ENCODE peak calls at places on chromosomes 16 and 17, in five cellular contexts. D is HepG2, U is thyroid gland, S is A549, F is hepatocyte. P is an unnamed sample.

GRCh38 chr17:66960623-66961022 is 3.9 kb upstream of the CACNG4 start:
- DNase-seq in D (no peak), U (peak; percentile 83), S (no peak), F (no peak), P (no peak)

GRCh38 chr16:83356266-83356665 is 451.5 kb upstream of the HSBP1 start:
- DNase-seq in D (peak; percentile 56), U (peak; percentile 53), S (peak; percentile 55), F (peak; percentile 86), P (peak; percentile 70)

GRCh38 chr17:19016297-19016696 is 11.7 kb upstream of the FAM83G start:
- DNase-seq in D (no peak), U (no peak), S (no peak), F (no peak), P (peak; percentile 68)

GRCh38 chr17:37791434-37791833 is 46.6 kb upstream of the HNF1B start:
- DNase-seq in D (peak; percentile 45), U (no peak), S (peak; percentile 80), F (peak; percentile 23), P (no peak)

GRCh38 chr16:81679721-81680430 is 99.2 kb upstream of the PLCG2 start:
- DNase-seq in D (no peak), U (peak; percentile 69), S (no peak), F (no peak), P (no peak)

GRCh38 chr17:8152981-8153549 is 861 bp upstream of the PER1 start:
- DNase-seq in D (no peak), U (no peak), S (no peak), F (no peak), P (no peak)

GRCh38 chr16:53711390-53711789 is 7.4 kb downstream of the FTO start:
- DNase-seq in D (no peak), U (no peak), S (no peak), F (no peak), P (no peak)

GRCh38 chr17:8122923-8123694 is 797 bp downstream of the HES7 start:
- DNase-seq in D (no peak), U (peak; percentile 43), S (peak; percentile 52), F (peak; percentile 30), P (no peak)

GRCh38 chr16:57834936-57835335 is 32.6 kb upstream of the KIFC3 start:
- DNase-seq in D (no peak), U (no peak), S (peak; percentile 54), F (no peak), P (peak; percentile 87)

GRCh38 chr17:8025176-8025911 is 13.5 kb upstream of the ALOX15B start:
- DNase-seq in D (no peak), U (no peak), S (no peak), F (no peak), P (no peak)

GRCh38 chr17:72151565-72152391 is 31.0 kb downstream of the SOX9 start:
- DNase-seq in D (peak; percentile 97), U (peak; percentile 92), S (peak; percentile 98), F (peak; percentile 74), P (no peak)

GRCh38 chr17:17494499-17495447 is 1.4 kb downstream of the RASD1 start:
- DNase-seq in D (no peak), U (peak; percentile 63), S (no peak), F (peak; percentile 60), P (no peak)

GRCh38 chr16:25256821-25257503 is 683 bp downstream of the ZKSCAN2 start:
- DNase-seq in D (peak; percentile 40), U (peak; percentile 22), S (peak; percentile 22), F (peak; percentile 34), P (no peak)

GRCh38 chr17:17811381-17812210 is 25.2 kb downstream of the SREBF1 start:
- DNase-seq in D (peak; percentile 70), U (no peak), S (peak; percentile 75), F (peak; percentile 63), P (no peak)

GRCh38 chr16:30980068-30980371 is 5.0 kb upstream of the HSD3B7 start:
- DNase-seq in D (no peak), U (no peak), S (no peak), F (no peak), P (no peak)

GRCh38 chr16:81515281-81515680 is 70.7 kb downstream of the CMIP start:
- DNase-seq in D (no peak), U (peak; percentile 70), S (no peak), F (no peak), P (no peak)

GRCh38 chr17:78357177-78357586 is 2.7 kb downstream of the SOCS3 start:
- DNase-seq in D (no peak), U (peak; percentile 56), S (peak; percentile 55), F (no peak), P (no peak)

GRCh38 chr16:72987480-72987901 is 60.4 kb downstream of the ZFHX3 start:
- DNase-seq in D (no peak), U (no peak), S (no peak), F (no peak), P (peak; percentile 79)

GRCh38 chr17:78345172-78345571 is 14.7 kb downstream of the SOCS3 start:
- DNase-seq in D (no peak), U (no peak), S (no peak), F (no peak), P (no peak)

GRCh38 chr16:51154271-51155171 is 3.5 kb upstream of the SALL1 start:
- DNase-seq in D (no peak), U (peak; percentile 81), S (no peak), F (peak; percentile 25), P (no peak)

GRCh38 chr16:74521691-74522090 is 85.2 kb downstream of the GLG1 start:
- DNase-seq in D (no peak), U (no peak), S (no peak), F (peak; percentile 10), P (no peak)

DNA sequence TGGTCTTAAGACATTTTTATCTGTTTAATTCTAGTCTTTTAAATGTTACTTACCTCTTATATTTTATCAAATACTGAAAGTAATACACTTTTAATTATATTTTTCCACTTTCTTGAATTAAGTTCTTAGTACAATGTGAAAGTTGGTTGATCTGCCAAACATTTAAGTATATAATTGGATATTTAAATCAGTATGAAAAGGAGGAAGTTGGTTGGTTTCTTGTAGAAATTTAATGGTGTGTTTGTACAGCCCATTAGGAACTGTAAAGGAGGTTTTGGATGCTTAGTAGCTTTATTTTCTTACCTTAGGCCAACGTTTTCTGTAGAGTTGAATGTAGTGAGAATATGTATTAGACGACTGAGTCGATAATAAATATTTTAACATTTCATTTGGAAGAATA is 5.4 kb downstream of the NFATC3 start:
- DNase-seq in D (no peak), U (no peak), S (no peak), F (no peak), P (no peak)
- H3K4me1 ChIP-seq in D (peaks cover 77% of the 10 kb centered on the region), U (peaks cover 60% of the 10 kb centered on the region), S (peaks cover 55% of the 10 kb centered on the region), F (peaks cover 22% of the 10 kb centered on the region), P (peaks cover 35% of the 10 kb centered on the region)

GRCh38 chr16:85608515-85608885 is 4.6 kb upstream of the GSE1 start:
- DNase-seq in D (no peak), U (peak; percentile 65), S (no peak), F (no peak), P (no peak)

GRCh38 chr16:85607796-85608514 is 5.2 kb upstream of the GSE1 start:
- DNase-seq in D (no peak), U (no peak), S (no peak), F (no peak), P (no peak)

GRCh38 chr16:85609539-85609938 is 3.6 kb upstream of the GSE1 start:
- DNase-seq in D (no peak), U (no peak), S (no peak), F (no peak), P (no peak)

GRCh38 chr16:85610059-85610445 is 3.1 kb upstream of the GSE1 start:
- DNase-seq in D (no peak), U (no peak), S (no peak), F (no peak), P (no peak)

DNA sequence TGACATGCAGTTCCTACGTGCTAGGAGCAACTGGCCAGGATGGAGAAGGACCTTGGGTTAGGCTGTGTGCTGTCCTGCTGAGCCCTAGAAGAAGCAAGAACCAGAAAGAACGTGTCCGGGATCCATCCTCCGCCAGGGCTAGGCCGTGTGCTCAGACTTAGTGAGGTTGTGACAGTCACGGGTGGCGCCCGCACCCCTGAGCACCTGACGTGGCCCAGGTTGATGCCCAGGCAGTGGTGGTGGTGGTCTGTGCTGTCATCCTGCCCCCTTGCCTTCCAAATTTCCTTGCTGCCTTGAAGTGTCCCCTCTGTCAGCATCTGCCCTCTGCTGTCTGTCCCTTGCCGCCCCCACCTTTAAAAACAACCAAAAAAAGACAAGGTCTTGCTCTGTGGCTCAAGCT is 4.2 kb upstream of the GSE1 start:
- DNase-seq in D (no peak), U (peak; percentile 26), S (no peak), F (no peak), P (no peak)
- H3K4me1 ChIP-seq in D (peaks cover 17% of the 10 kb centered on the region), U (peaks cover 62% of the 10 kb centered on the region), S (peaks cover 10% of the 10 kb centered on the region), F (peaks cover 56% of the 10 kb centered on the region), P (peaks cover 7% of the 10 kb centered on the region)

DNA sequence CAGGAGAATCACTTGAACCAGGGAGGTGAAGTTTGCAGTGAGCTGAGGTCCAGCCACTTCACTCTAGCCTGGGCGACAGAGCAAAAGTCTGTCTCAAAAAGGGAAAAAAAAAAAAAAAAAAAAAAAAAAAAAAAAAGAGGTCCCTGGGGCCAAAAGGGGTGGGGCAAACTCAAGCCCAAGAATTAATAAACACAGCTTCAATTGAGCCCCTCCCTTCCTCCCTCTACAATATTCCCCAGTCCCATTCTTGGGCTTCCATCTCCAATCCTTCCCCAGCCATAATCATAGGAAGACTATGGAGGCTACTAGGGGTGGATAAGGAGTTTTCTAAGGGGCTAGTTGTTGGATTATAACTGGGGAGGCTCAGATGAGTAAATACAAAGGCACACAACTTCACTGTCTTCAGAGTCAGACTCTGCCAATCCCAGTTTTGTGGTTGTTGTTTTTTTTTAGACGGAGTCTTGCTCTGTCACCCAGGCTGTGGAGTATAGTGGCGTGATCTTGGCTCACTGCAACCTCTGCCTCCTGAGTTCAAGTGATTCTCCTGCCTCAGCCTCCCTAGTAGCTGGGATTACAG is 9.5 kb downstream of the CAVIN1 start:
- DNase-seq in D (no peak), U (no peak), S (no peak), F (no peak), P (no peak)
- H3K4me1 ChIP-seq in D (no peaks in the 10 kb centered on the region), U (peaks cover 75% of the 10 kb centered on the region), S (peaks cover 64% of the 10 kb centered on the region), F (no peaks in the 10 kb centered on the region), P (peaks cover 17% of the 10 kb centered on the region)

DNA sequence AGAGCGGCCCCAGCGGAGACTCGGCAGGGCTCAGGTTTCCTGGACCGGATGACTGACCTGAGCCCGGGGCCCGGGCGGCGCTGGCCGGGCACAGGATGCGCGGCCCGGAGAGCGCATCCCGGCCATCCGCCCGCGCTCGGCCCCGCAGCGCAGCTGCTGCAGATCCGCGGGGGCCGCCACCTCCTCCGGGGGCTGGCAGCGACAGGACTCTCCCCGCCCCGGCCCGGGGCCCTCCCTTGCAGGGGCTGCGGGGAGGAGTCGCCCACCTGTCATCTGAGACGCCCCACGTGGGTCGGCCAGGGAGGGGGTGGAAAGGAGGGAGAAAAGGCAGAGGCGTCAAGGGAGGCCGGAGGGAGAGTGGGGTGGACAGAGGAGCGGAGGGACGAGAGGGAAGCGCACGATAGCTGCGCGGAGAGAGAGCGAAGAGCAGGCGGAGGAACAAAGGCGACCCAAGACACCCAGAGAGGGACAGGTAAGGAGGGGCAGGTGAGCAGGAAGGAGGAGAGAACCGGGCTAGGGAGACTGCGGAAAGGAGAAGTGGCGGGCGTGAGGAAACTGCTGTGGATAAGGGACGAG is 471 bp upstream of the PRKAR1A start:
- DNase-seq in D (peak; percentile 83), U (peak; percentile 87), S (peak; percentile 73), F (peak; percentile 93), P (no peak)
- H3K4me1 ChIP-seq in D (peaks cover 75% of the 10 kb centered on the region), U (peaks cover 26% of the 10 kb centered on the region), S (peaks cover 22% of the 10 kb centered on the region), F (peaks cover 27% of the 10 kb centered on the region), P (peaks cover 28% of the 10 kb centered on the region)